ENCODE peak calls at places on chromosome 5, in six cellular contexts. J is activated CD4-positive, alpha-beta T cell treated with anti-CD3 and anti-CD28 coated beads for 24 hours; M is cardiac fibroblast; B is EH; U is NCI-H510A treated with DMSO at 0.1 percent for 48 hours; C is EL. S is an unnamed sample.

GRCh38 chr5:88860501-88860900 is 22.5 kb downstream of the MEF2C start:
- DNase-seq in C (no peak), J (no peak), U (no peak), M (peak; percentile 69), B (peak; percentile 12), S (no peak)

GRCh38 chr5:168852329-168852728 is 273.2 kb upstream of the PANK3 start:
- DNase-seq in J (no peak), C (no peak), M (no peak), U (no peak), B (no peak), S (no peak)

GRCh38 chr5:81838307-81838906 is 87.5 kb upstream of the SSBP2 start:
- DNase-seq in C (peak; percentile 60), J (no peak), U (peak; percentile 1), B (peak; percentile 70), M (peak; percentile 71), S (peak; percentile 23)

GRCh38 chr5:180128671-180129261 is 57.2 kb upstream of the RNF130 start:
- DNase-seq in M (no peak), B (no peak), C (no peak), U (no peak), J (no peak), S (no peak)

GRCh38 chr5:11072556-11072955 is 311.5 kb upstream of the DAP start:
- DNase-seq in M (no peak), B (no peak), U (no peak), C (no peak), J (no peak), S (peak; percentile 4)

GRCh38 chr5:168951341-168951740 is 349.6 kb downstream of the SLIT3 start:
- DNase-seq in J (no peak), B (peak; percentile 32), C (no peak), M (no peak), U (no peak), S (no peak)

GRCh38 chr5:171419663-171420428 is 399 bp downstream of the FGF18 start:
- DNase-seq in J (no peak), U (peak; percentile 11), C (peak; percentile 43), M (no peak), B (peak; percentile 37), S (peak; percentile 60)

GRCh38 chr5:138641547-138642298 is 66.5 kb upstream of the HSPA9 start:
- DNase-seq in J (peak; percentile 79), B (peak; percentile 68), C (peak; percentile 71), M (peak; percentile 81), U (peak; percentile 63), S (peak; percentile 72)

GRCh38 chr5:154302181-154302580 is 111.6 kb downstream of the GALNT10 start:
- DNase-seq in U (no peak), C (no peak), B (no peak), M (no peak), J (no peak), S (no peak)

GRCh38 chr5:55411881-55412280 is 104.1 kb downstream of the MTREX start:
- DNase-seq in C (no peak), U (no peak), M (no peak), B (no peak), J (no peak), S (no peak)

GRCh38 chr5:8826491-8826890 is 719.4 kb downstream of the SEMA5A start:
- DNase-seq in U (no peak), J (no peak), B (peak; percentile 25), M (no peak), C (no peak), S (no peak)

GRCh38 chr5:122192883-122193496 is 63.6 kb downstream of the ZNF474 start:
- DNase-seq in B (peak; percentile 69), U (peak; percentile 55), J (no peak), M (peak; percentile 81), C (peak; percentile 71), S (peak; percentile 73)

GRCh38 chr5:65151632-65152031 is 330.1 kb downstream of the ADAMTS6 start:
- DNase-seq in J (no peak), B (peak; percentile 62), M (no peak), C (no peak), U (no peak), S (no peak)

GRCh38 chr5:91384671-91385430 is 1.7 kb upstream of the ARRDC3 start:
- DNase-seq in B (peak; percentile 86), J (peak; percentile 18), M (peak; percentile 96), C (peak; percentile 86), U (peak; percentile 81), S (peak; percentile 80)

GRCh38 chr5:71778678-71779276 is 59.7 kb downstream of the CARTPT start:
- DNase-seq in U (peak; percentile 34), C (peak; percentile 45), J (no peak), M (peak; percentile 59), B (peak; percentile 57), S (peak; percentile 61)

GRCh38 chr5:95842955-95843544 is 20.5 kb upstream of the GLRX start:
- DNase-seq in B (peak; percentile 83), U (no peak), C (peak; percentile 86), J (no peak), M (peak; percentile 76), S (peak; percentile 83)

GRCh38 chr5:82129723-82130285 is 148.3 kb downstream of the RPS23 start:
- DNase-seq in J (no peak), C (no peak), B (no peak), M (no peak), U (no peak), S (no peak)

GRCh38 chr5:37871023-37871815 is 31.4 kb upstream of the GDNF start:
- DNase-seq in U (no peak), B (peak; percentile 82), C (peak; percentile 86), J (no peak), M (peak; percentile 59), S (peak; percentile 9)

GRCh38 chr5:40774626-40775025 is 18.9 kb upstream of the TTC33 start:
- DNase-seq in B (no peak), U (no peak), M (no peak), C (no peak), J (no peak), S (no peak)

GRCh38 chr5:35598707-35599370 is 18.8 kb upstream of the SPEF2 start:
- DNase-seq in U (no peak), B (no peak), C (peak; percentile 6), J (no peak), M (no peak), S (no peak)

GRCh38 chr5:65102826-65103673 is 334.3 kb downstream of the CWC27 start:
- DNase-seq in B (no peak), U (peak; percentile 43), M (peak; percentile 52), J (no peak), C (no peak), S (peak; percentile 75)

GRCh38 chr5:127097288-127097687 is 24.0 kb upstream of the C5orf63 start:
- DNase-seq in J (no peak), U (no peak), M (no peak), B (peak; percentile 81), C (peak; percentile 72), S (no peak)

GRCh38 chr5:7983433-7983832 is 114.5 kb downstream of the MTRR start:
- DNase-seq in M (no peak), J (no peak), C (no peak), B (no peak), U (no peak), S (no peak)

GRCh38 chr5:140795259-140795641 is 598 bp downstream of the PCDHA2 start:
- DNase-seq in J (no peak), B (peak; percentile 4), M (peak; percentile 5), C (peak; percentile 20), U (peak; percentile 8), S (peak; percentile 35)

GRCh38 chr5:143775258-143775657 is 36.7 kb upstream of the HMHB1 start:
- DNase-seq in U (no peak), B (peak; percentile 63), J (no peak), M (peak; percentile 71), C (peak; percentile 60), S (peak; percentile 33)

GRCh38 chr5:75461679-75462078 is 49.8 kb downstream of the CERT1 start:
- DNase-seq in J (no peak), C (peak; percentile 30), U (no peak), M (peak; percentile 71), B (peak; percentile 35), S (no peak)

GRCh38 chr5:24788829-24789509 is 144.2 kb upstream of the CDH10 start:
- DNase-seq in C (peak; percentile 4), J (no peak), M (peak; percentile 18), B (peak; percentile 91), U (no peak), S (peak; percentile 19)

GRCh38 chr5:87574106-87574505 is 161.4 kb upstream of the CCNH start:
- DNase-seq in C (no peak), J (no peak), U (no peak), B (no peak), M (no peak), S (no peak)

GRCh38 chr5:15500326-15500958 is 462 bp downstream of the FBXL7 start:
- DNase-seq in C (peak; percentile 77), B (peak; percentile 59), J (no peak), M (peak; percentile 56), U (peak; percentile 37), S (peak; percentile 62)

GRCh38 chr5:170225326-170226137 is 7.3 kb upstream of the C5orf58 start:
- DNase-seq in B (peak; percentile 61), U (peak; percentile 26), M (peak; percentile 72), J (peak; percentile 69), C (peak; percentile 56), S (peak; percentile 44)

GRCh38 chr5:61414806-61415205 is 82.7 kb downstream of the ZSWIM6 start:
- DNase-seq in B (no peak), J (no peak), M (no peak), U (no peak), C (no peak), S (no peak)

GRCh38 chr5:6419340-6419852 is 29.3 kb upstream of the UBE2QL1 start:
- DNase-seq in M (no peak), J (no peak), C (peak; percentile 62), U (peak; percentile 28), B (peak; percentile 22), S (peak; percentile 45)

GRCh38 chr5:43020294-43020711 is 19.8 kb downstream of the ANXA2R start:
- DNase-seq in U (no peak), B (no peak), J (no peak), C (no peak), M (no peak), S (peak; percentile 26)

GRCh38 chr5:168529361-168530234 is 493 bp downstream of the FBLL1 start:
- DNase-seq in U (peak; percentile 2), J (no peak), B (no peak), C (no peak), M (no peak), S (peak; percentile 6)

S was measured in Daoy.